ENCODE peak calls at places on chromosomes 16 and 17, in four cellular contexts. N is HepG2, B is K562, I is GM12878. C is an unnamed sample.

GRCh38 chr16:66459878-66460277 is 32.8 kb downstream of the BEAN1 start:
- DNase-seq in N (no peak), B (peak; percentile 22), I (no peak), C (no peak)

GRCh38 chr17:16439867-16440351 is 24.5 kb downstream of the TRPV2 start:
- DNase-seq in N (no peak), B (no peak), I (no peak), C (no peak)

GRCh38 chr17:78272181-78272913 is 40.9 kb downstream of the TMEM235 start:
- DNase-seq in N (no peak), B (peak; percentile 78), I (no peak), C (peak; percentile 81)

GRCh38 chr17:13413001-13413400 is 188.7 kb downstream of the HS3ST3A1 start:
- DNase-seq in N (no peak), B (no peak), I (no peak), C (no peak)

GRCh38 chr17:29195465-29196081 is 15.4 kb upstream of the MYO18A start:
- DNase-seq in N (no peak), B (no peak), I (no peak), C (no peak)

GRCh38 chr17:77163521-77164280 is 22.9 kb downstream of the SEC14L1 start:
- DNase-seq in N (no peak), B (no peak), I (no peak), C (no peak)

GRCh38 chr17:74635418-74635817 is 11.9 kb upstream of the CD300E start:
- DNase-seq in N (no peak), B (no peak), I (peak; percentile 55), C (no peak)

GRCh38 chr16:78045865-78046581 is 23.7 kb downstream of the CLEC3A start:
- DNase-seq in N (peak; percentile 59), B (peak; percentile 59), I (no peak), C (peak; percentile 16)

DNA sequence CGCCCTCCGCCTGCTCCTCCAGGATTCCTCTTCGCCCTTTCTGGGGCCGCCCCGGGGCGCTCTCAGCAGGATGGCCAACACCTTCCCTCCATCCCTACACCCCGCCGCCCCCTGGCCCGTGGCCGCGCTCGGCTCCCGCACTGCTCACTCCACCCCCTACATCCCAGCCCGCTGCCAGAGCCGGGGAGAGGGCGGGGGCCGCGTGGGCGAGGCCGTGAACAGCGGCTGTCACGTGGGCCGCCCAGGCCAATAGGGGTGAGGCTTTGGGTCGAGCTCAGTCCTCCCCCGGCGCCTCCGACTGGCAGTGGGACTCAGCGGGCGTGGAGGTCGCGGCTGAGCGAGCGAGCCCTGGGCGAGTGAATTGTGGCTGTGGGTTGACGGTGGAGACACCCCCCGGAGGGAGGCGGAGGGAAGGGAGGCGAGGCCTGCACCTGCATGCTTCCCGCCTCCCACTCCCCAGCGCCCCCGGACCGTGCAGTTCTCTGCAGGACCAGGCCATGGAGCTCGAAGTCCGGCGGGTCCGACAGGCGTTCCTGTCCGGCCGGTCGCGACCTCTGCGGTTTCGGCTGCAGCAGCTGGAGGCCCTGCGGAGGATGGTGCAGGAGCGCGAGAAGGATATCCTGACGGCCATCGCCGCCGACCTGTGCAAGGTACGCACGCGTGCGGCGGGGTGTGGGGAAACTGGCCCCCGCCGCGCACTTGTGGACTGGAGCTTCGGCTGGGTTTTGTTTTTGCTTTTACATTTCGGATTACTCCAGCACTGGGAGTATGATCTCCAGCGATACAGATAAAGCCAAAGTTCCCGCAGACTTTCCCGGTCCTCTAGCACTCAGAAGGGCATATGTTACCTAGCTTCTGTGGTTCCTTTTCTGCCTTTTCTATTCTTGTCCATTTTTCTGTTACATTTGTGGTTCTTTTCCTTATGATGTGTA is at the start of gene ALDH3A2:
- DNase-seq in N (peak; percentile 95), B (peak; percentile 87), I (peak; percentile 68), C (peak; percentile 99)
- H3K4me1 ChIP-seq in N (peaks cover 71% of the 10 kb centered on the region), B (no peaks in the 10 kb centered on the region), I (peaks cover 8% of the 10 kb centered on the region), C (peaks cover 67% of the 10 kb centered on the region)

DNA sequence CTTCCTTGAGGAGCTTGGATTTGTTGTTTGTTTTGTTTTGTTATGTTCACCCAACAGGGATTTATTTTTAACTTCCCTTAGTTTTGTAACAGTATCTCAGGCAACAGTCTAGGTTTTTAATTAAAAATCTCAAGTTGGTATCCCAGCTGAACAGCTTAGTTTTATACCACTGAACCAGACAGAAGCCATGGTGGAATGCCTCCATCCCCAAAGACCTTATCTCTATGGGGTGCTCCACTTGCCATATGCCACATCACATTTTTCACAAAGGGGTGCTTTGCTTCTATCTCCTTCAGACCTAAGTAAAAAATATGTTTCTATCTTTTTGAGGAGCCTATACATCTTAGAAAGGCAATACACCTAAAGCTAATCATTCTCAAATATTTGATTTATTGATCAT is 715.8 kb upstream of the KIF2B start:
- DNase-seq in N (no peak), B (no peak), I (no peak), C (no peak)
- TF ChIP-seq ESRRA in N (no peak), B (no peak), I (no peak), C (no peak)

GRCh38 chr16:87958632-87959031 is 7.4 kb downstream of the BANP start:
- DNase-seq in N (no peak), B (no peak), I (no peak), C (no peak)

GRCh38 chr16:87956771-87957279 is 5.6 kb downstream of the BANP start:
- DNase-seq in N (peak; percentile 34), B (peak; percentile 39), I (no peak), C (peak; percentile 57)

GRCh38 chr16:87955302-87956168 is 4.3 kb downstream of the BANP start:
- DNase-seq in N (no peak), B (no peak), I (no peak), C (no peak)

GRCh38 chr16:87956169-87956770 is 5.0 kb downstream of the BANP start:
- DNase-seq in N (no peak), B (peak; percentile 38), I (peak; percentile 42), C (no peak)

GRCh38 chr16:87957296-87958069 is 6.2 kb downstream of the BANP start:
- DNase-seq in N (no peak), B (no peak), I (no peak), C (no peak)
- H3K4me1 ChIP-seq in N (peaks cover 52% of the 10 kb centered on the region), B (peaks cover 35% of the 10 kb centered on the region), I (peaks cover 20% of the 10 kb centered on the region), C (peaks cover 22% of the 10 kb centered on the region)

GRCh38 chr17:30793282-30793977 is 31.1 kb downstream of the CRLF3 start:
- DNase-seq in N (no peak), B (no peak), I (no peak), C (no peak)

GRCh38 chr17:30790279-30790678 is 34.2 kb downstream of the CRLF3 start:
- DNase-seq in N (no peak), B (no peak), I (no peak), C (no peak)

GRCh38 chr17:30796016-30796415 is 28.5 kb downstream of the CRLF3 start:
- DNase-seq in N (no peak), B (no peak), I (no peak), C (no peak)
- TF ChIP-seq ESRRA in N (no peak), B (no peak), I (no peak), C (no peak)

GRCh38 chr16:85171809-85172464 is 59.7 kb upstream of the CIBAR2 start:
- DNase-seq in N (no peak), B (no peak), I (no peak), C (no peak)
- H3K4me1 ChIP-seq in N (peaks cover 76% of the 10 kb centered on the region), B (peaks cover 42% of the 10 kb centered on the region), I (no peaks in the 10 kb centered on the region), C (peaks cover 60% of the 10 kb centered on the region)

GRCh38 chr16:4414187-4414909 is 2.0 kb downstream of the CORO7 start:
- DNase-seq in N (no peak), B (peak; percentile 8), I (peak; percentile 98), C (no peak)
- TF ChIP-seq ESRRA in N (no peak), B (no peak), I (no peak), C (no peak)

DNA sequence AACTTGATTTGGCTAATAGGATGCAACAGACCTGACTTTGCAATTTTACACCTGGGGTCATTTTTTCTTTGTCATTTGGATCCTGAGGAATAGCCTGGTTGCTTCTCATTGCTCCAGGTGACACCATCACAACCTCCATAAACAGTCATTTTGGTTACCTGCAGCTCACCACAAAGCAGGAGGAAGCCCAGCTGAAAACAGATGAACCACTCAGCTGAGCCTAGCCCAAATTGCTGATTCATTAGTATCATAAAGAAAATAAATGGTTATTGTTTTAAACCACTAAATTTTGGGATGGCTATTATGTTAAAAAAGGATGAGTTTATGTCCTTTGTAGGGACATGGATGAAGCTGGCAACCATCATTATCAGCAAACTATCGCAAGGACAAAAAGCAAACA is 841.0 kb upstream of the EEF2KMT start:
- DNase-seq in N (no peak), B (no peak), I (no peak), C (no peak)
- H3K4me1 ChIP-seq in N (no peaks in the 10 kb centered on the region), B (no peaks in the 10 kb centered on the region), I (no peaks in the 10 kb centered on the region), C (no peaks in the 10 kb centered on the region)

DNA sequence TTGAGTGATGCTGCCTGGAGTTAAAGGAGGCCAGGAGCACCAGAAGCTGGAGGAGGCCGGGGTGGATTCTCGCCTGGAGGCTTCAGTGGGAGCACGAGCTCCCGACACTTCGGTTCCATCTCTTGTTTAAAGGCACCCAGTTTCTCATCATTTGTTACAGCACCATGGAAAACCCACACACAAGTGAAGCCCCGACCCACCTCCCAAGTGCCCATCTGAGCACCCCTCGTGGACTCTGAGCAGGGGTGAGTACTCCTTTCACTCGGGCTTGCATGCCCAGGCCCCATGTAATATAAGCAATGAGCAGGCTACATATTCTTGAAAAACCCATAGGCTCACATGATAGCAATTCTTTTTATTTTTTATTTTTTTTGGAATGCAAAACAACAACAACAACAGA is 196.9 kb upstream of the MAF start:
- DNase-seq in N (no peak), B (no peak), I (no peak), C (no peak)
- TF ChIP-seq ESRRA in N (no peak), B (no peak), I (no peak), C (no peak)

GRCh38 chr16:89473136-89473712 is 17.1 kb downstream of the ANKRD11 start:
- DNase-seq in N (no peak), B (no peak), I (no peak), C (no peak)

GRCh38 chr16:89473791-89474414 is 16.5 kb downstream of the ANKRD11 start:
- DNase-seq in N (no peak), B (no peak), I (no peak), C (no peak)

GRCh38 chr16:89471225-89471624 is 19.1 kb downstream of the ANKRD11 start:
- DNase-seq in N (no peak), B (no peak), I (no peak), C (no peak)

GRCh38 chr16:89475144-89475543 is 15.2 kb downstream of the ANKRD11 start:
- DNase-seq in N (no peak), B (no peak), I (no peak), C (no peak)

DNA sequence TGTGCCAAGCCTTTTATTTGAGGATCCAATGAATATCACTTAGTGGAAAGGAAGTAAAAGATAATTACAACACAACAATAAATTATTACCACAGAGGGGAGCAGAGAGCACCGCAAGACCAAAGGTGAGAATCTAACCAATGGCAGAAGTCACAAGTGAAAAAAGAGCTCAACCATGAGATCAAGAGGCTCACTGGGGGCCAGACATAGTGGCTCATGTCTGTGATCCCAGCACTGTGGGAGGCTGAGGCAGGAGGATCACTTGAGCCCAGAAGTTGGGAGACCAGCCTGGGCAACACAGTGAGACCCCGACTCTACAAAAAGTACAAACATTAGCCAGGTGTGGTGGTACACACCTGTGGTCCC is 17.7 kb downstream of the ANKRD11 start:
- DNase-seq in N (peak; percentile 51), B (no peak), I (no peak), C (no peak)
- H3K4me1 ChIP-seq in N (peaks cover 58% of the 10 kb centered on the region), B (peaks cover 38% of the 10 kb centered on the region), I (peaks cover 21% of the 10 kb centered on the region), C (peaks cover 52% of the 10 kb centered on the region)